ENCODE peak calls at places on chromosome 15, in four cellular contexts. R, C, S and D are unnamed samples.

GRCh38 chr15:65887565-65887964 is 18.3 kb downstream of the RAB11A start:
- DNase-seq in R (no peak), C (no peak), S (no peak), D (no peak)

GRCh38 chr15:75201609-75202250 is at the start of gene C15orf39:
- DNase-seq in R (peak; percentile 41), C (peak; percentile 80), S (peak; percentile 94), D (no peak)

GRCh38 chr15:100759698-100760356 is 119.8 kb upstream of the ALDH1A3 start:
- DNase-seq in R (no peak), C (no peak), S (peak; percentile 71), D (no peak)

GRCh38 chr15:97984157-97984556 is 23.7 kb downstream of the ARRDC4 start:
- DNase-seq in R (no peak), C (no peak), S (no peak), D (no peak)

GRCh38 chr15:76935620-76936019 is 4.1 kb downstream of the RCN2 start:
- DNase-seq in R (no peak), C (no peak), S (no peak), D (no peak)

GRCh38 chr15:82850242-82850591 is 40.8 kb downstream of the WHAMM start:
- DNase-seq in R (no peak), C (no peak), S (no peak), D (no peak)

GRCh38 chr15:77858677-77859490 is 218.6 kb downstream of the TBC1D2B start:
- DNase-seq in R (no peak), C (no peak), S (no peak), D (no peak)

GRCh38 chr15:33201376-33202189 is 7.1 kb upstream of the FMN1 start:
- DNase-seq in R (peak; percentile 83), C (no peak), S (peak; percentile 91), D (no peak)

GRCh38 chr15:99863527-99864198 is 130.4 kb upstream of the LYSMD4 start:
- DNase-seq in R (no peak), C (no peak), S (no peak), D (no peak)

GRCh38 chr15:67199391-67199790 is 55.1 kb downstream of the AAGAB start:
- DNase-seq in R (no peak), C (no peak), S (no peak), D (no peak)

GRCh38 chr15:99135194-99135593 is 30.3 kb downstream of the SYNM start:
- DNase-seq in R (peak; percentile 68), C (no peak), S (peak; percentile 18), D (no peak)

GRCh38 chr15:81146006-81146405 is 11.9 kb downstream of the CFAP161 start:
- DNase-seq in R (no peak), C (no peak), S (no peak), D (no peak)

GRCh38 chr15:85030301-85031049 is 48.8 kb downstream of the PDE8A start:
- DNase-seq in R (no peak), C (no peak), S (no peak), D (no peak)

GRCh38 chr15:68447976-68448755 is 16.2 kb upstream of the ITGA11 start:
- DNase-seq in R (no peak), C (no peak), S (no peak), D (no peak)

GRCh38 chr15:69929905-69930630 is 167.6 kb downstream of the TLE3 start:
- DNase-seq in R (no peak), C (no peak), S (no peak), D (no peak)

GRCh38 chr15:77720617-77721016 is 87.9 kb upstream of the LINGO1 start:
- DNase-seq in R (no peak), C (no peak), S (no peak), D (no peak)

GRCh38 chr15:78223396-78224023 is 10.9 kb downstream of the ACSBG1 start:
- DNase-seq in R (no peak), C (peak; percentile 58), S (no peak), D (no peak)

GRCh38 chr15:43199945-43200488 is 14.8 kb downstream of the CCNDBP1 start:
- DNase-seq in R (no peak), C (no peak), S (no peak), D (no peak)

GRCh38 chr15:63079938-63080626 is 37.5 kb downstream of the TPM1 start:
- DNase-seq in R (peak; percentile 60), C (no peak), S (no peak), D (no peak)

GRCh38 chr15:90519688-90520087 is 10.0 kb upstream of the CRTC3 start:
- DNase-seq in R (no peak), C (no peak), S (no peak), D (no peak)

GRCh38 chr15:92705693-92706618 is 50.4 kb upstream of the FAM174B start:
- DNase-seq in R (no peak), C (no peak), S (no peak), D (no peak)
- H3K27ac ChIP-seq in R (no peak overlapping the region), C (no peak overlapping the region), S (no peak overlapping the region), D (no peak overlapping the region)

GRCh38 chr15:89197503-89197971 is 23.8 kb downstream of the RLBP1 start:
- DNase-seq in R (no peak), C (no peak), S (peak; percentile 81), D (no peak)

GRCh38 chr15:89199734-89200133 is 21.6 kb downstream of the RLBP1 start:
- DNase-seq in R (no peak), C (peak; percentile 36), S (peak; percentile 82), D (no peak)

GRCh38 chr15:89198934-89199333 is 22.4 kb downstream of the RLBP1 start:
- DNase-seq in R (no peak), C (no peak), S (no peak), D (no peak)

GRCh38 chr15:89196994-89197393 is 24.4 kb downstream of the RLBP1 start:
- DNase-seq in R (no peak), C (no peak), S (no peak), D (no peak)

GRCh38 chr15:89198196-89198595 is 23.2 kb downstream of the RLBP1 start:
- DNase-seq in R (no peak), C (no peak), S (no peak), D (no peak)
- H3K4me3 ChIP-seq in R (no peak overlapping the region), C (no peak overlapping the region), S (peak overlapping the region; percentile 68), D (no peak overlapping the region)

GRCh38 chr15:36519067-36519466 is 60.4 kb upstream of the CDIN1 start:
- DNase-seq in R (no peak), C (no peak), S (no peak), D (no peak)
- TF ChIP-seq CTCF in R (no peak), C (no peak), S (no peak), D (no peak)

GRCh38 chr15:30905821-30906220 is 2.1 kb downstream of the FAN1 start:
- DNase-seq in R (no peak), C (no peak), S (no peak), D (no peak)
- H3K27ac ChIP-seq in R (no peak overlapping the region), C (no peak overlapping the region), S (no peak overlapping the region), D (no peak overlapping the region)